ENCODE peak calls at places on chromosomes 3 and 15, in five cellular contexts. One of them, this sample, is unnamed.

GRCh38 chr3:98282205-98282604 is at the start of gene OR5H2:
- DNase-seq in HCT116: no peak
- DNase-seq in Peyer's patch: no peak
- DNase-seq in MCF 10A: no peak
- DNase-seq in endothelial cell: no peak
- DNase-seq in this sample: no peak

GRCh38 chr15:33310481-33311311 is at the start of gene RYR3:
- DNase-seq in MCF 10A: no peak
- DNase-seq in Peyer's patch: no peak
- DNase-seq in HCT116: no peak
- DNase-seq in endothelial cell: peak
- DNase-seq in this sample: peak

GRCh38 chr3:163347944-163348343 is 1730.4 kb downstream of the SI start:
- DNase-seq in Peyer's patch: no peak
- DNase-seq in HCT116: no peak
- DNase-seq in endothelial cell: no peak
- DNase-seq in MCF 10A: no peak
- DNase-seq in this sample: no peak

GRCh38 chr15:50146661-50147060 is 27.6 kb upstream of the ATP8B4 start:
- DNase-seq in MCF 10A: no peak
- DNase-seq in Peyer's patch: no peak
- DNase-seq in endothelial cell: no peak
- DNase-seq in HCT116: no peak
- DNase-seq in this sample: no peak

GRCh38 chr15:77738038-77738370 is 105.3 kb upstream of the LINGO1 start:
- DNase-seq in HCT116: no peak
- DNase-seq in endothelial cell: no peak
- DNase-seq in MCF 10A: no peak
- DNase-seq in Peyer's patch: no peak
- DNase-seq in this sample: no peak

GRCh38 chr3:29427266-29428103 is 146.6 kb downstream of the RBMS3 start:
- DNase-seq in HCT116: no peak
- DNase-seq in MCF 10A: no peak
- DNase-seq in endothelial cell: no peak
- DNase-seq in Peyer's patch: no peak
- DNase-seq in this sample: no peak

GRCh38 chr3:52036829-52037228 is 19.5 kb downstream of the DUSP7 start:
- DNase-seq in Peyer's patch: no peak
- DNase-seq in HCT116: no peak
- DNase-seq in MCF 10A: peak
- DNase-seq in endothelial cell: no peak
- DNase-seq in this sample: no peak

GRCh38 chr3:158749977-158750376 is 17.7 kb upstream of the RARRES1 start:
- DNase-seq in HCT116: no peak
- DNase-seq in endothelial cell: no peak
- DNase-seq in Peyer's patch: no peak
- DNase-seq in MCF 10A: no peak
- DNase-seq in this sample: no peak

GRCh38 chr3:50651875-50652529 is 22.7 kb upstream of the DOCK3 start:
- DNase-seq in Peyer's patch: no peak
- DNase-seq in endothelial cell: no peak
- DNase-seq in MCF 10A: no peak
- DNase-seq in HCT116: no peak
- DNase-seq in this sample: no peak

GRCh38 chr3:161455962-161456361 is 40.6 kb upstream of the OTOL1 start:
- DNase-seq in MCF 10A: no peak
- DNase-seq in Peyer's patch: no peak
- DNase-seq in endothelial cell: no peak
- DNase-seq in HCT116: no peak
- DNase-seq in this sample: no peak

GRCh38 chr3:55726501-55726775 is 239.3 kb upstream of the WNT5A start:
- DNase-seq in MCF 10A: no peak
- DNase-seq in endothelial cell: no peak
- DNase-seq in Peyer's patch: no peak
- DNase-seq in HCT116: no peak
- DNase-seq in this sample: no peak

GRCh38 chr15:67746022-67746421 is 79.3 kb upstream of the SKOR1 start:
- DNase-seq in MCF 10A: peak
- DNase-seq in HCT116: no peak
- DNase-seq in endothelial cell: no peak
- DNase-seq in Peyer's patch: no peak
- DNase-seq in this sample: no peak

GRCh38 chr3:28906561-28907310 is 374.1 kb upstream of the RBMS3 start:
- DNase-seq in MCF 10A: no peak
- DNase-seq in Peyer's patch: no peak
- DNase-seq in HCT116: no peak
- DNase-seq in endothelial cell: no peak
- DNase-seq in this sample: no peak

GRCh38 chr3:150412599-150413069 is 4.5 kb downstream of the TSC22D2 start:
- DNase-seq in endothelial cell: no peak
- DNase-seq in Peyer's patch: no peak
- DNase-seq in MCF 10A: peak
- DNase-seq in HCT116: no peak
- DNase-seq in this sample: no peak

GRCh38 chr3:58429657-58430056 is 4.0 kb downstream of the PDHB start:
- DNase-seq in MCF 10A: no peak
- DNase-seq in Peyer's patch: no peak
- DNase-seq in endothelial cell: no peak
- DNase-seq in HCT116: no peak
- DNase-seq in this sample: no peak

GRCh38 chr3:55571913-55572312 is 84.8 kb upstream of the WNT5A start:
- DNase-seq in Peyer's patch: no peak
- DNase-seq in MCF 10A: no peak
- DNase-seq in endothelial cell: peak
- DNase-seq in HCT116: no peak
- DNase-seq in this sample: no peak

GRCh38 chr15:43249699-43250203 is 17.0 kb downstream of the TGM5 start:
- DNase-seq in Peyer's patch: no peak
- DNase-seq in endothelial cell: no peak
- DNase-seq in MCF 10A: peak
- DNase-seq in HCT116: no peak
- DNase-seq in this sample: no peak

GRCh38 chr3:134473868-134474546 is 11.8 kb downstream of the ANAPC13 start:
- DNase-seq in endothelial cell: peak
- DNase-seq in MCF 10A: peak
- DNase-seq in Peyer's patch: peak
- DNase-seq in HCT116: peak
- DNase-seq in this sample: peak

GRCh38 chr15:91589360-91589759 is 264.1 kb upstream of the SLCO3A1 start:
- DNase-seq in endothelial cell: no peak
- DNase-seq in MCF 10A: peak
- DNase-seq in Peyer's patch: no peak
- DNase-seq in HCT116: no peak
- DNase-seq in this sample: no peak

GRCh38 chr15:67064607-67065530 is 533 bp upstream of the SMAD3 start:
- DNase-seq in endothelial cell: peak
- DNase-seq in HCT116: no peak
- DNase-seq in MCF 10A: peak
- DNase-seq in Peyer's patch: peak
- DNase-seq in this sample: peak

GRCh38 chr3:36524560-36524959 is 144.3 kb downstream of the STAC start:
- DNase-seq in HCT116: no peak
- DNase-seq in MCF 10A: no peak
- DNase-seq in endothelial cell: no peak
- DNase-seq in Peyer's patch: no peak
- DNase-seq in this sample: no peak

GRCh38 chr15:40155270-40155910 is 5.5 kb upstream of the BUB1B start:
- DNase-seq in endothelial cell: no peak
- DNase-seq in HCT116: no peak
- DNase-seq in MCF 10A: no peak
- DNase-seq in Peyer's patch: no peak
- DNase-seq in this sample: no peak

GRCh38 chr15:48939686-48940085 is 24.0 kb downstream of the SHC4 start:
- DNase-seq in MCF 10A: peak
- DNase-seq in HCT116: no peak
- DNase-seq in endothelial cell: no peak
- DNase-seq in Peyer's patch: no peak
- DNase-seq in this sample: no peak

DNA sequence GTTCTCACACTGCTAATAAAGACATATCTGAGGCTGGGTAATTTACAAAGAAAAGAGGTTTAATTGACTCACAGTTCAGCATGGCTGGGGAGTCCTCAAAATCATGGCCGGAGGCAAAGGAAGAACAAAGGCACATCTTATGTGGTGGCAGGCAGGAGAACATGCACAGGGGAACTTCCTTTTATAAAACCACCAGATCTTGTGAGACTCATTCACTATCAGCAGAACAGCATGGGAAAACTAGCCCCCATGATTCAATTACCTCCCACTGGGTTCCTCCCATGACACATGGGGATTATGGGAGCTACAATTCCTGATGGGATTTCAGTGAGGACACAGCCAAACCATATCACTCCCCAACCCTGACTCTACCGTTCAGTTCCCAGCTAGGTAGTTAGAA is 59.7 kb upstream of the MINAR1 start:
- DNase-seq in endothelial cell: no peak
- DNase-seq in MCF 10A: no peak
- DNase-seq in Peyer's patch: no peak
- DNase-seq in HCT116: no peak
- DNase-seq in this sample: no peak
- TF ChIP-seq CTCF in endothelial cell: no peak
- TF ChIP-seq CTCF in MCF 10A: no peak
- TF ChIP-seq CTCF in Peyer's patch: no peak
- TF ChIP-seq CTCF in HCT116: no peak
- TF ChIP-seq CTCF in this sample: no peak

GRCh38 chr3:120622870-120623718 is 27.0 kb downstream of the NDUFB4 start:
- DNase-seq in MCF 10A: peak
- DNase-seq in endothelial cell: no peak
- DNase-seq in HCT116: peak
- DNase-seq in Peyer's patch: no peak
- DNase-seq in this sample: no peak
- TF ChIP-seq CTCF in MCF 10A: peak
- TF ChIP-seq CTCF in endothelial cell: no peak
- TF ChIP-seq CTCF in HCT116: peak
- TF ChIP-seq CTCF in Peyer's patch: no peak
- TF ChIP-seq CTCF in this sample: no peak

GRCh38 chr3:192772495-192772894 is 45.2 kb upstream of the FGF12 start:
- DNase-seq in Peyer's patch: no peak
- DNase-seq in MCF 10A: peak
- DNase-seq in HCT116: peak
- DNase-seq in endothelial cell: peak
- DNase-seq in this sample: peak
- TF ChIP-seq CTCF in Peyer's patch: no peak
- TF ChIP-seq CTCF in MCF 10A: peak
- TF ChIP-seq CTCF in HCT116: peak
- TF ChIP-seq CTCF in endothelial cell: no peak
- TF ChIP-seq CTCF in this sample: peak

GRCh38 chr15:55576911-55577310 is 11.2 kb downstream of the PYGO1 start:
- DNase-seq in HCT116: no peak
- DNase-seq in MCF 10A: no peak
- DNase-seq in Peyer's patch: no peak
- DNase-seq in endothelial cell: no peak
- DNase-seq in this sample: no peak

GRCh38 chr15:55573224-55573623 is 14.9 kb downstream of the PYGO1 start:
- DNase-seq in HCT116: no peak
- DNase-seq in endothelial cell: no peak
- DNase-seq in Peyer's patch: no peak
- DNase-seq in MCF 10A: no peak
- DNase-seq in this sample: no peak

GRCh38 chr15:55574096-55574495 is 14.0 kb downstream of the PYGO1 start:
- DNase-seq in Peyer's patch: no peak
- DNase-seq in HCT116: no peak
- DNase-seq in endothelial cell: no peak
- DNase-seq in MCF 10A: no peak
- DNase-seq in this sample: no peak
- TF ChIP-seq CTCF in Peyer's patch: no peak
- TF ChIP-seq CTCF in HCT116: no peak
- TF ChIP-seq CTCF in endothelial cell: no peak
- TF ChIP-seq CTCF in MCF 10A: no peak
- TF ChIP-seq CTCF in this sample: no peak

GRCh38 chr15:38260077-38260476 is 7.4 kb downstream of the SPRED1 start:
- DNase-seq in HCT116: no peak
- DNase-seq in MCF 10A: no peak
- DNase-seq in endothelial cell: no peak
- DNase-seq in Peyer's patch: no peak
- DNase-seq in this sample: no peak
- TF ChIP-seq CTCF in HCT116: no peak
- TF ChIP-seq CTCF in MCF 10A: no peak
- TF ChIP-seq CTCF in endothelial cell: no peak
- TF ChIP-seq CTCF in Peyer's patch: no peak
- TF ChIP-seq CTCF in this sample: no peak

GRCh38 chr3:7285502-7285901 is 424.6 kb downstream of the GRM7 start:
- DNase-seq in endothelial cell: no peak
- DNase-seq in Peyer's patch: no peak
- DNase-seq in HCT116: peak
- DNase-seq in MCF 10A: peak
- DNase-seq in this sample: no peak
- TF ChIP-seq CTCF in endothelial cell: no peak
- TF ChIP-seq CTCF in Peyer's patch: no peak
- TF ChIP-seq CTCF in HCT116: peak
- TF ChIP-seq CTCF in MCF 10A: peak
- TF ChIP-seq CTCF in this sample: no peak

DNA sequence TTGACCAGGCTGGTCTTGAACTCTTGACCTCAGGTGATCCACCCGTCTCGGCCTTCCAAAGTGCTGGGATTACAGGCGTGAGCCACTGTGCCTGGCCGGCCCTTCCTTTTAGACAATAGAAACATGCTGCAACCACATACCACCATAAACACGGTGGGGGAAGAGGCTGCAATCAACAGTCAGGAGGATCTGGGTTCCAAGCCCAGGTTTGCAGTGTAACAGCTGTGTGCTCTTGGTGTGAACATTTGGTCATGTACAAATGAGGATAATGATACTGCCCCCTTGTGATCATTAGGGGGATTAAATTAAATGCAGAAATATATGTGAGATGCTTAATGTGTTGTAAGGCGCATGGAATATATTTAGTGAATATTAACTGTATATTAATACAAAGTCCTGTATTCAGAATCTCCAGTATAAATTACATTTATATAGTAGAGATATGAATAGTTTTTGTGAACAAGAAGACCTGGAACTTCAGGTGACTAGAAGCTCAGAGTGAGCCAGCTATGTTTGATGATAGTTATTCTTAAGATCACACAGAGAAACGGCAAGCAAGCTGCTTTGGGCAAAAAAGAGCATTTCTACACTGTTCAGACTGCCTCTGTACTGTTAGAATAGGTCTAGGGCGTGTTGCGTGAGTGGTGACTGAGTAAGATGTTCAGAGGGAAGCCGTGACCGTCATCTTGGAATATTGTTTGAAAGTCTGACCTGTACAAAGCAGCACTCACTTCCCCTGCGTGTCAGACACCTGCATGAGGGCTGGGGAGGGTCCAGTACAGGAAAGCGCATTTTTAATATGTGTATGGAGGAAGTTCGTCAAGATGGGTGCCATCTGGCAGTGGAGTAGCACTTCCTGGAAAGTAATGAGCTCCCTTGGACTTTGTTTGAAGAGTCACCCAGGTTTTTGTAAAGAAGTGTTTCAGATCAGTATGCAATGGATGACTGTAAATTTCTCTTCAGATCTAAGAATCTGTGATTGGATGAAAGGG is 125.8 kb downstream of the PGPEP1L start:
- DNase-seq in MCF 10A: peak
- DNase-seq in HCT116: peak
- DNase-seq in Peyer's patch: no peak
- DNase-seq in endothelial cell: peak
- DNase-seq in this sample: no peak
- TF ChIP-seq CTCF in MCF 10A: peak
- TF ChIP-seq CTCF in HCT116: peak
- TF ChIP-seq CTCF in Peyer's patch: peak
- TF ChIP-seq CTCF in endothelial cell: peak
- TF ChIP-seq CTCF in this sample: peak

GRCh38 chr3:104604326-104605010 is 762.2 kb upstream of the ALCAM start:
- DNase-seq in Peyer's patch: no peak
- DNase-seq in MCF 10A: peak
- DNase-seq in HCT116: peak
- DNase-seq in endothelial cell: no peak
- DNase-seq in this sample: no peak
- TF ChIP-seq CTCF in Peyer's patch: no peak
- TF ChIP-seq CTCF in MCF 10A: peak
- TF ChIP-seq CTCF in HCT116: peak
- TF ChIP-seq CTCF in endothelial cell: no peak
- TF ChIP-seq CTCF in this sample: no peak

GRCh38 chr3:148379763-148380162 is 317.9 kb upstream of the AGTR1 start:
- DNase-seq in MCF 10A: peak
- DNase-seq in Peyer's patch: no peak
- DNase-seq in HCT116: peak
- DNase-seq in endothelial cell: peak
- DNase-seq in this sample: no peak
- TF ChIP-seq CTCF in MCF 10A: peak
- TF ChIP-seq CTCF in Peyer's patch: peak
- TF ChIP-seq CTCF in HCT116: peak
- TF ChIP-seq CTCF in endothelial cell: no peak
- TF ChIP-seq CTCF in this sample: peak

This sample was measured in glutamatergic neuron.